ENCODE peak calls at places on chromosomes 5 and 9, in four cellular contexts. J, F, G and H are unnamed samples. For H3K27me3, the result is how much of the 10 kb centered on the place peaks cover.

GRCh38 chr9:18324928-18325327 is 149.0 kb upstream of the ADAMTSL1 start:
- DNase-seq in J (no peak), F (no peak), G (no peak), H (no peak)

GRCh38 chr9:95552814-95553546 is 36.2 kb upstream of the PTCH1 start:
- DNase-seq in J (peak), F (no peak), G (no peak), H (no peak)

GRCh38 chr9:108476574-108476973 is 379.2 kb downstream of the ACTL7B start:
- DNase-seq in J (no peak), F (no peak), G (no peak), H (no peak)

GRCh38 chr9:89863837-89864236 is 259.0 kb downstream of the GADD45G start:
- DNase-seq in J (no peak), F (no peak), G (peak), H (no peak)

GRCh38 chr5:117803533-117803932 is 1184.8 kb downstream of the DTWD2 start:
- DNase-seq in J (no peak), F (no peak), G (no peak), H (no peak)

GRCh38 chr5:513216-514100 is 10.8 kb downstream of the SLC9A3 start:
- DNase-seq in J (no peak), F (no peak), G (no peak), H (no peak)

GRCh38 chr9:99822596-99823391 is 1.1 kb downstream of the NR4A3 start:
- DNase-seq in J (peak), F (peak), G (peak), H (no peak)

GRCh38 chr5:135862744-135863143 is 28.3 kb downstream of the SLC25A48 start:
- DNase-seq in J (no peak), F (no peak), G (no peak), H (no peak)

GRCh38 chr5:125470503-125470902 is 724.1 kb upstream of the ZNF608 start:
- DNase-seq in J (no peak), F (no peak), G (no peak), H (no peak)

GRCh38 chr9:104738452-104738851 is 9.0 kb upstream of the NIPSNAP3A start:
- DNase-seq in J (no peak), F (no peak), G (no peak), H (no peak)

GRCh38 chr5:151684690-151685361 is 1.9 kb downstream of the SPARC start:
- DNase-seq in J (no peak), F (no peak), G (no peak), H (peak)

GRCh38 chr5:107428303-107428761 is 242.4 kb downstream of the EFNA5 start:
- DNase-seq in J (no peak), F (no peak), G (no peak), H (no peak)

GRCh38 chr5:59300930-59301329 is 592.6 kb downstream of the PDE4D start:
- DNase-seq in J (no peak), F (no peak), G (no peak), H (no peak)

GRCh38 chr5:147479949-147480348 is 29.9 kb downstream of the DPYSL3 start:
- DNase-seq in J (no peak), F (peak), G (no peak), H (no peak)

GRCh38 chr5:144133050-144133633 is 37.3 kb downstream of the YIPF5 start:
- DNase-seq in J (no peak), F (no peak), G (no peak), H (no peak)

GRCh38 chr9:14189578-14189977 is 124.4 kb downstream of the NFIB start:
- DNase-seq in J (no peak), F (no peak), G (no peak), H (no peak)

GRCh38 chr5:129541648-129542251 is 81.7 kb downstream of the ADAMTS19 start:
- DNase-seq in J (no peak), F (no peak), G (no peak), H (peak)

GRCh38 chr9:107472581-107473335 is 16.8 kb downstream of the KLF4 start:
- DNase-seq in J (no peak), F (no peak), G (no peak), H (no peak)

GRCh38 chr9:7656648-7657047 is 142.9 kb downstream of the DMAC1 start:
- DNase-seq in J (no peak), F (no peak), G (no peak), H (peak)

GRCh38 chr5:4563400-4563799 is 576.7 kb upstream of the ADAMTS16 start:
- DNase-seq in J (no peak), F (no peak), G (no peak), H (no peak)

GRCh38 chr5:372911-373709 is 51.6 kb downstream of the AHRR start:
- DNase-seq in J (no peak), F (peak), G (peak), H (no peak)

GRCh38 chr9:128558431-128559310 is 6.3 kb downstream of the SPTAN1 start:
- DNase-seq in J (peak), F (no peak), G (peak), H (peak)

GRCh38 chr5:180080670-180081280 is 9.2 kb upstream of the RNF130 start:
- DNase-seq in J (no peak), F (no peak), G (no peak), H (no peak)

GRCh38 chr9:75891277-75892167 is 1.0 kb downstream of the PCSK5 start:
- DNase-seq in J (peak), F (peak), G (peak), H (peak)

GRCh38 chr9:121674952-121675351 is 23.5 kb downstream of the DAB2IP start:
- DNase-seq in J (peak), F (no peak), G (no peak), H (no peak)

GRCh38 chr5:25694805-25695204 is 1050.0 kb upstream of the CDH10 start:
- DNase-seq in J (no peak), F (no peak), G (no peak), H (no peak)

GRCh38 chr9:89428901-89429890 is 68.7 kb downstream of the SEMA4D start:
- DNase-seq in J (peak), F (no peak), G (no peak), H (no peak)

GRCh38 chr5:170219615-170220014 is 13.2 kb upstream of the C5orf58 start:
- DNase-seq in J (no peak), F (no peak), G (no peak), H (peak)

GRCh38 chr9:98020471-98021145 is 35.9 kb upstream of the NANS start:
- DNase-seq in J (no peak), F (no peak), G (no peak), H (no peak)

GRCh38 chr5:160159991-160160826 is 41.0 kb upstream of the PWWP2A start:
- DNase-seq in J (no peak), F (no peak), G (no peak), H (no peak)

GRCh38 chr9:71850996-71851395 is 60.0 kb downstream of the ABHD17B start:
- DNase-seq in J (no peak), F (no peak), G (no peak), H (no peak)

GRCh38 chr5:150438873-150439546 is 10.5 kb downstream of the RPS14 start:
- DNase-seq in J (no peak), F (no peak), G (no peak), H (no peak)

GRCh38 chr9:8384126-8384525 is 584.5 kb upstream of the DMAC1 start:
- DNase-seq in J (no peak), F (no peak), G (no peak), H (no peak)

GRCh38 chr5:124783794-124784193 is 37.4 kb upstream of the ZNF608 start:
- DNase-seq in J (no peak), F (no peak), G (no peak), H (no peak)

GRCh38 chr9:27726244-27727141 is 153.2 kb upstream of the C9orf72 start:
- DNase-seq in J (peak), F (no peak), G (no peak), H (peak)

GRCh38 chr5:141877478-141878185 is 578 bp downstream of the PCDH1 start:
- DNase-seq in J (no peak), F (no peak), G (peak), H (peak)
- H3K27me3 ChIP-seq in J (under half), F (under half), G (under half), H (half or more)

DNA sequence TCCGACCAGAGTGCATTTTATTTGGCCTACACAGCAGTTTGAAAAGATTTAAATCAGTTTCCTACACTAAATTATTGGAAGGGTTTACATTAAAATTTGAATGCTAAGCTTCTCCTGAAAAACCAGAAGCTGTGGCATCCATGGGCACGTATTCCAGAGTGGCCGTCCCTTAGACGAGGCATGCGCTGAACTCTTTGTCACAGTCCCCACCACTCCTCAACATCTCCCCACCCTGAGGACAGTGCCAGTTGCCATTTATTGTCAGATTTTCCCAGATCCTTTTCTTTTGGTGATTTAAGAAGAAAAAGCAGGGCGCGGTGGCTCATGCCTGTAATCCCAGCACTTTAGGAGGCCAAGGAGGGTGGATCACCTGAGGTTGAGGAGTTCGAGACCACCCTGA is 39.9 kb upstream of the UNC5A start:
- DNase-seq in J (no peak), F (peak), G (no peak), H (no peak)
- H3K27me3 ChIP-seq in J (under half), F (under half), G (under half), H (under half)

GRCh38 chr9:136200424-136200823 is 4.5 kb downstream of the LHX3 start:
- DNase-seq in J (no peak), F (no peak), G (no peak), H (no peak)

GRCh38 chr9:136197372-136197875 is 7.5 kb downstream of the LHX3 start:
- DNase-seq in J (no peak), F (no peak), G (no peak), H (no peak)

GRCh38 chr9:136199391-136200288 is 5.3 kb downstream of the LHX3 start:
- DNase-seq in J (no peak), F (no peak), G (no peak), H (no peak)

GRCh38 chr9:136197930-136198604 is 6.9 kb downstream of the LHX3 start:
- DNase-seq in J (no peak), F (no peak), G (no peak), H (no peak)

DNA sequence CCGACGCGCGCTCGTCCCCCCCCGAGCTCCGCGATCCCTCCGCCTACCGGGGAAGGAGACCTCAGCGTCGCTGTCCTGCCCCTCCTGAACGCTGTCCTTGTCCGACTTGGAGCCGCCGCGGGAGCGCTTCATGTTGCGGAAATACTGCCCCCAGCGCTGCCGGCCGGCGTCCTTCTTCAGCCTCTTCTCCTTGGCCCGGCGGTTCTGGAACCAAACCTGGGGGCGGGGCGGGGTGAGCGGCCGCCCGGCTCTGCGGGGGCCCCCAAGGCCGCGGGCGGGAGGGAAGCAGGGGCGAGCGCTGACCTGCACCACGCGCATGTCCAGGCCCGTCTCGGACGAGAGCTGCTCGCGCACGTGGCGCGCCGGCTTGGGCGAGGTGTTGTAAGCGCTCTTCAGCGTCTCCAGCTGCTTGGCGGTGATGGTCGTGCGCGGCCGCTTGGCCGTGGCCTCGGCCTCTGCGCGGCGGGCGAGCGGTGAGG is 6.3 kb downstream of the LHX3 start:
- DNase-seq in J (no peak), F (no peak), G (no peak), H (peak)
- H3K27me3 ChIP-seq in J (half or more), F (half or more), G (under half), H (half or more)

DNA sequence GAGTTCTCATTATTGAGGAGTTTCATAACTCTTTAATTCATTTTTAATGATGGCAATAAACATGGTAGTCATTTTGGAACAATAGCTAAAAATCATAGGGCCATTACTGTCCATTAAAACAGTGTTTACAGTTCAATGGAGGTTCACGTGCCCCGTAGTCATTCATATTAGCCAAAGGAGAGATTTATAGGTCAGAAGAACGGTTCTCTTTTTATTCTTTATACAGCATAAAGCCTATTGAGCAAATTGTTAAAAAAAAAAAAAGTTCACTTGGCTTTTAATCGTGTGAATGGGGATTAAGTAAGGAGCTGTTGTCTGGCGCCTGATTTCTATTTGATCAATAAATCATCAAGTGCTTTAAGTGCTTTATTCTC is 69.1 kb upstream of the TBCA start:
- DNase-seq in J (no peak), F (no peak), G (no peak), H (no peak)
- H3K27me3 ChIP-seq in J (under half), F (under half), G (under half), H (half or more)